ENCODE peak calls at places on chromosomes 4 and X, in five cellular contexts. One of them, this sample, is unnamed.

GRCh38 chr4:51842167-51842553 is 793 bp upstream of the DCUN1D4 start:
- DNase-seq in HepG2: no peak
- DNase-seq in H1: no peak
- DNase-seq in HCT116: no peak
- DNase-seq in A549: peak
- DNase-seq in this sample: peak

GRCh38 chr4:87092389-87093141 is 127.9 kb downstream of the KLHL8 start:
- DNase-seq in HepG2: peak
- DNase-seq in A549: peak
- DNase-seq in H1: no peak
- DNase-seq in HCT116: peak
- DNase-seq in this sample: peak

GRCh38 chrX:39896951-39897740 is 200.6 kb downstream of the BCOR start:
- DNase-seq in H1: peak
- DNase-seq in HCT116: no peak
- DNase-seq in A549: peak
- DNase-seq in HepG2: peak
- DNase-seq in this sample: peak

GRCh38 chrX:106791495-106791894 is 11.0 kb upstream of the TBC1D8B start:
- DNase-seq in H1: no peak
- DNase-seq in A549: peak
- DNase-seq in HepG2: no peak
- DNase-seq in HCT116: no peak
- DNase-seq in this sample: peak

GRCh38 chr4:150305995-150306394 is 227.8 kb downstream of the DCLK2 start:
- DNase-seq in HepG2: no peak
- DNase-seq in H1: no peak
- DNase-seq in A549: no peak
- DNase-seq in HCT116: no peak
- DNase-seq in this sample: peak

GRCh38 chr4:107736924-107737448 is 17.0 kb upstream of the PAPSS1 start:
- DNase-seq in HepG2: peak
- DNase-seq in A549: peak
- DNase-seq in H1: peak
- DNase-seq in HCT116: peak
- DNase-seq in this sample: peak

GRCh38 chrX:12709047-12709446 is 82.2 kb upstream of the PRPS2 start:
- DNase-seq in H1: no peak
- DNase-seq in HepG2: no peak
- DNase-seq in A549: no peak
- DNase-seq in HCT116: no peak
- DNase-seq in this sample: no peak

GRCh38 chr4:3497095-3497494 is 34.0 kb downstream of the DOK7 start:
- DNase-seq in HCT116: no peak
- DNase-seq in HepG2: no peak
- DNase-seq in A549: no peak
- DNase-seq in H1: no peak
- DNase-seq in this sample: no peak

GRCh38 chr4:4216668-4217067 is 10.1 kb downstream of the OTOP1 start:
- DNase-seq in HCT116: no peak
- DNase-seq in HepG2: no peak
- DNase-seq in H1: no peak
- DNase-seq in A549: no peak
- DNase-seq in this sample: peak

GRCh38 chr4:11368701-11369115 is 60.0 kb downstream of the HS3ST1 start:
- DNase-seq in H1: no peak
- DNase-seq in A549: no peak
- DNase-seq in HCT116: no peak
- DNase-seq in HepG2: no peak
- DNase-seq in this sample: no peak

GRCh38 chr4:130077275-130077674 is 981.3 kb downstream of the C4orf33 start:
- DNase-seq in HepG2: no peak
- DNase-seq in A549: no peak
- DNase-seq in HCT116: no peak
- DNase-seq in H1: no peak
- DNase-seq in this sample: no peak

GRCh38 chr4:122481766-122482405 is 25.4 kb upstream of the IL2 start:
- DNase-seq in HepG2: no peak
- DNase-seq in A549: no peak
- DNase-seq in HCT116: no peak
- DNase-seq in H1: no peak
- DNase-seq in this sample: no peak

GRCh38 chr4:8532245-8532781 is 47.9 kb upstream of the GPR78 start:
- DNase-seq in HepG2: no peak
- DNase-seq in H1: no peak
- DNase-seq in A549: no peak
- DNase-seq in HCT116: no peak
- DNase-seq in this sample: no peak

GRCh38 chr4:72895408-72895807 is 174.1 kb downstream of the COX18 start:
- DNase-seq in HepG2: no peak
- DNase-seq in H1: no peak
- DNase-seq in A549: no peak
- DNase-seq in HCT116: no peak
- DNase-seq in this sample: no peak

GRCh38 chr4:23759066-23759465 is 130.8 kb downstream of the PPARGC1A start:
- DNase-seq in A549: no peak
- DNase-seq in HCT116: no peak
- DNase-seq in H1: no peak
- DNase-seq in HepG2: no peak
- DNase-seq in this sample: no peak

GRCh38 chr4:73868206-73869129 is 725 bp upstream of the CXCL1 start:
- DNase-seq in A549: peak
- DNase-seq in HCT116: no peak
- DNase-seq in H1: no peak
- DNase-seq in HepG2: no peak
- DNase-seq in this sample: no peak

GRCh38 chrX:103779156-103779555 is 2.5 kb downstream of the PLP1 start:
- DNase-seq in HCT116: no peak
- DNase-seq in A549: no peak
- DNase-seq in H1: no peak
- DNase-seq in HepG2: no peak
- DNase-seq in this sample: no peak

GRCh38 chr4:125313989-125314602 is 659 bp upstream of the FAT4 start:
- DNase-seq in HepG2: peak
- DNase-seq in HCT116: no peak
- DNase-seq in H1: peak
- DNase-seq in A549: no peak
- DNase-seq in this sample: peak

GRCh38 chr4:136001791-136002190 is 1530.5 kb downstream of the PCDH18 start:
- DNase-seq in A549: no peak
- DNase-seq in H1: no peak
- DNase-seq in HCT116: no peak
- DNase-seq in HepG2: no peak
- DNase-seq in this sample: no peak

GRCh38 chr4:37627263-37627662 is 58.9 kb downstream of the RELL1 start:
- DNase-seq in A549: no peak
- DNase-seq in HCT116: no peak
- DNase-seq in HepG2: no peak
- DNase-seq in H1: no peak
- DNase-seq in this sample: no peak

GRCh38 chr4:34974313-34974680 is 1270.0 kb downstream of the ARAP2 start:
- DNase-seq in H1: no peak
- DNase-seq in A549: no peak
- DNase-seq in HCT116: no peak
- DNase-seq in HepG2: no peak
- DNase-seq in this sample: no peak

GRCh38 chr4:34973632-34974312 is 1270.5 kb downstream of the ARAP2 start:
- DNase-seq in A549: no peak
- DNase-seq in HCT116: no peak
- DNase-seq in H1: no peak
- DNase-seq in HepG2: no peak
- DNase-seq in this sample: no peak

DNA sequence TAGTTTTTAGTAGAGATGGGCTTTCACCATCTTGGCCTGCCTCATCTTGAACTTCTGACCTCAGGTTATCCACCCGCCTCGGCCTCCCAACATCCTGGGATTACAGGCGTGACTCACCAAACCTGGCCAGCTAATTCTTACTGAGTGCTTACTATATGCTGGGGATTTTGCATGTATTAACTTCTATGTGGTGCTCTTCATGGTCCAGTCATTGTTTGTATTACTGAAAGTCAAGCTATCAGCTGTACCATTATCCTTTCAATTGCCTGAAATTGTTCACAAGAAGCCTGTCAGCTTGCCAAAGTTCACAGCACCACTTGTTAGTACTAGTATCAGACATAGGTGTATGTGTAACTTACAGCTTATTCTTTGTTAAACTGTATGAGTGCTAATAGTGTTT is 1272.1 kb downstream of the ARAP2 start:
- DNase-seq in HCT116: no peak
- DNase-seq in HepG2: no peak
- DNase-seq in H1: no peak
- DNase-seq in A549: no peak
- DNase-seq in this sample: no peak
- TF ChIP-seq RAD21 in HCT116: no peak
- TF ChIP-seq RAD21 in HepG2: no peak
- TF ChIP-seq RAD21 in H1: no peak
- TF ChIP-seq RAD21 in A549: no peak
- TF ChIP-seq RAD21 in this sample: no peak

DNA sequence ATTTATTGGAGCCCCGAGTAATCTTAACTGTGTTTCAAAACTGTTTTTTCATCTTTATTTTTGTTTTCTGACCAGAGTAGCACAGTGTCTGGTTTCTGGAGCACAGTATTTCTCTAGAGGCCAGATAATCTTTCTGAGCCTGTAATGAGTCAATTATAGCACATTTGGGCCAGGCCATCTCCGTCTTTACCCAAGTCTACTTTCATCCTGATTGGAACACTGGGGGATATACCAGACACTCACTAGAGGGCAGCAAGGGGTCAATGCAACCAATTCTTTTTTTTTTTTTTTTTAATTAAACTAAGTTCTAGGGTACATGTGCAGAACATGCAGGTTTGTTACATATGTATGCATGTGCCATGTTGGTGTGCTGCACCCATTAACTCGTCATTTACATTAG is 282.0 kb downstream of the ARHGAP24 start:
- DNase-seq in HepG2: no peak
- DNase-seq in HCT116: no peak
- DNase-seq in H1: no peak
- DNase-seq in A549: peak
- DNase-seq in this sample: peak
- TF ChIP-seq RAD21 in HepG2: no peak
- TF ChIP-seq RAD21 in HCT116: peak
- TF ChIP-seq RAD21 in H1: peak
- TF ChIP-seq RAD21 in A549: peak
- TF ChIP-seq RAD21 in this sample: peak

GRCh38 chr4:47640911-47641310 is 155.8 kb downstream of the ATP10D start:
- DNase-seq in A549: no peak
- DNase-seq in H1: no peak
- DNase-seq in HepG2: no peak
- DNase-seq in HCT116: no peak
- DNase-seq in this sample: peak

GRCh38 chr4:47646372-47646771 is 161.3 kb downstream of the ATP10D start:
- DNase-seq in A549: no peak
- DNase-seq in HCT116: no peak
- DNase-seq in HepG2: no peak
- DNase-seq in H1: no peak
- DNase-seq in this sample: peak

GRCh38 chr4:47643845-47644244 is 158.8 kb downstream of the ATP10D start:
- DNase-seq in H1: no peak
- DNase-seq in HCT116: no peak
- DNase-seq in HepG2: no peak
- DNase-seq in A549: no peak
- DNase-seq in this sample: no peak

GRCh38 chr4:47641755-47642154 is 156.7 kb downstream of the ATP10D start:
- DNase-seq in H1: no peak
- DNase-seq in HepG2: no peak
- DNase-seq in A549: no peak
- DNase-seq in HCT116: no peak
- DNase-seq in this sample: peak

GRCh38 chr4:47642985-47643745 is 158.1 kb downstream of the ATP10D start:
- DNase-seq in A549: no peak
- DNase-seq in H1: no peak
- DNase-seq in HCT116: no peak
- DNase-seq in HepG2: no peak
- DNase-seq in this sample: peak
- TF ChIP-seq RAD21 in A549: no peak
- TF ChIP-seq RAD21 in H1: no peak
- TF ChIP-seq RAD21 in HCT116: no peak
- TF ChIP-seq RAD21 in HepG2: no peak
- TF ChIP-seq RAD21 in this sample: no peak

DNA sequence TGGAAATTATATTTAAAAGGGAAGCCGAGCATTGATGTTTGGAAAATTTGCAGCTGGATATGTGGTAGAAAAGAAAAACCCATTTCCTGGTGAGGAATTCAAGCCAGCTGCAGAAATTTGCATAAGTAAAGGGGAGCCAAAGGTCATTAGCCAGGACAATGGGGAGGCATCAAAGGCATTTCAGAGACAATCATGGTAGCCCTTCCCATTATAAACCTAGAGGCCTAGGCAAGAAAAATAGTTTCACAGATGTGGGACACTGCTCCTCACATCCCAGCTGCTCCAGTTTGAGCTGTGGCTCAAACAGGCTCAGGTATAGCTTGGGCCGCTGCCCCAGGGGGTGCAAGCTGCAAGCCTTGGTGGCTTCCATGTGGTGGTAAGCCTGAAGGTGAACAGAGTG is 35.8 kb downstream of the NAP1L3 start:
- DNase-seq in HepG2: no peak
- DNase-seq in HCT116: no peak
- DNase-seq in H1: no peak
- DNase-seq in A549: no peak
- DNase-seq in this sample: no peak
- TF ChIP-seq RAD21 in HepG2: no peak
- TF ChIP-seq RAD21 in HCT116: no peak
- TF ChIP-seq RAD21 in H1: no peak
- TF ChIP-seq RAD21 in A549: no peak
- TF ChIP-seq RAD21 in this sample: no peak

DNA sequence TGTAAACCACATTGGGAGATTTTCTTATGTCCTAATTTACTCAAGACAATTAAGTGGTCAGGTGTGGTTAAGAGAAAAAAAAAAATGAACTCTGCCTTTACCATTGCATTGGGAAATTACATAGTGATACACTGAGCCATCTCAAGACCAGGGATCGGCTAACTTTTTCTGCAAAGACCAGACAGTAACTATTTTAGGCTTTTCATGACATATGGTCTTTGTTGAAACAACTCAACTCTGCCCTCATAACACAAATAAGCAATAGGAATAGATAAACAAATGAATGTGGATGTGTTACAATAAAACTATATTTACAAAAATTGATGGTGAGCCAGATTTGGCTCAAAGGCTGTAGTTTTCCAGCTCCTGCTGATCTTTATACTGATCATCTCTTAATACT is 632.7 kb upstream of the INTU start:
- DNase-seq in H1: no peak
- DNase-seq in HCT116: no peak
- DNase-seq in HepG2: no peak
- DNase-seq in A549: no peak
- DNase-seq in this sample: peak
- TF ChIP-seq RAD21 in H1: no peak
- TF ChIP-seq RAD21 in HCT116: no peak
- TF ChIP-seq RAD21 in HepG2: no peak
- TF ChIP-seq RAD21 in A549: no peak
- TF ChIP-seq RAD21 in this sample: no peak

This sample was measured in IMR-90.